ENCODE peak calls at places on chromosomes 3 and 15, in four cellular contexts. Z is HL-60, V is GM23338, X is GM12878. L is an unnamed sample.

GRCh38 chr3:126452213-126452612 is 23.5 kb downstream of the ZXDC start:
- DNase-seq in V (no peak), Z (no peak), X (no peak), L (no peak)

GRCh38 chr3:184556502-184557347 is 4.9 kb upstream of the EPHB3 start:
- DNase-seq in V (no peak), Z (no peak), X (no peak), L (no peak)

GRCh38 chr15:50181983-50182232 is at the start of gene SLC27A2:
- DNase-seq in X (no peak), V (peak; percentile 85), Z (no peak), L (peak; percentile 54)

GRCh38 chr15:25175033-25175788 is 220.4 kb downstream of the SNRPN start:
- DNase-seq in V (no peak), X (no peak), Z (no peak), L (peak; percentile 7)

GRCh38 chr3:33636125-33636855 is 81.8 kb downstream of the CLASP2 start:
- DNase-seq in Z (peak; percentile 30), V (peak; percentile 86), X (no peak), L (no peak)

GRCh38 chr3:194225988-194226663 is 90.2 kb downstream of the HES1 start:
- DNase-seq in X (no peak), Z (no peak), V (no peak), L (no peak)

GRCh38 chr3:73502609-73503560 is 121.9 kb downstream of the PDZRN3 start:
- DNase-seq in X (peak; percentile 57), V (peak; percentile 86), Z (peak; percentile 56), L (peak; percentile 47)

GRCh38 chr3:62696011-62696410 is 179.2 kb downstream of the CADPS start:
- DNase-seq in Z (no peak), X (no peak), V (no peak), L (no peak)

GRCh38 chr15:92882697-92883642 is 17.2 kb upstream of the CHD2 start:
- DNase-seq in Z (no peak), V (no peak), X (no peak), L (no peak)

GRCh38 chr15:77546870-77547269 is 85.8 kb downstream of the LINGO1 start:
- DNase-seq in V (no peak), X (no peak), Z (no peak), L (no peak)

GRCh38 chr3:114242947-114243346 is 5.6 kb upstream of the ZNF80 start:
- DNase-seq in V (no peak), X (peak; percentile 41), Z (no peak), L (no peak)
- H3K27ac ChIP-seq in V (no peak overlapping the region), X (no peak overlapping the region), Z (no peak overlapping the region), L (no peak overlapping the region)

DNA sequence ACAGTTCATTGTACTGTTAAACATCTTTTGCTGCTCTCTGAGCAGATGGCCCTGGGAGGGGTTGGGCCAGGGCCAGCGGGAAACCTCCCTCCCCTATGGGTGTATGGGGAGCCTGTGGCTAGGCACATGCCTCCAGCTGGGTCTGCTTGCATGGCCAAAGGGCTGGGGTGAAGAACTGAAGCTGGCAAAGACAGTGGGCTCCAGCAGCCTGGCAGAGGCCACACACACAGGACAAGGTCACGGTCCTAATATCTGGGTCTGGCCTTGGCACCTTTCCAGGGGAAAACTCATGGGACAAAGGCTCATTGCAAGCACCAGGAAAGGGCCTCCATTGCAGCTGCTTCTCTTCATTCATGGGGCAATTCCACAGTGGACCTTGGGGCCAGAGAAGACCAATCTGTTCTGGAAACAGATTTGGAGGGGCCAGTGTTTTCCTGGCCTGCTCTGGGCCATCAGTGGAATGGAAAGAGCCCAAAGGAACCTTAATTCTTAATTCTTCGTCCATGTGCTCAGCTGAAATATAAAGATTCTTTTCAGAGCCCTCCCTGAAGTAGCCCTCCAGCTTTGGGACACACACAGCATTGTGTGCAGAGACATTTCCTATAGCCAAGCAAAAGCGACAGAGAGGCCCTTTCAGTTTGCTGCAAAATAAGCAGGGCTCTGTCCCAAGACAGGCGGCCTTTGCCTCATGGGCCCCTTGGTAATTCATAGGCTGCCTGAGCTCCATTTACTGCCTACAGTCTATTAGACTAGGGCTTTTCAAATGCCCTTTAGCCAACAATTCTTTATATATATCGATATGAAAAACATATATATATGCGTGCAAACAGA is 11.3 kb upstream of the LIMD1 start:
- DNase-seq in V (no peak), X (no peak), Z (no peak), L (peak; percentile 65)
- TF ChIP-seq POLR2AphosphoS5 in V (no peak), X (no peak), Z (no peak), L (no peak)

DNA sequence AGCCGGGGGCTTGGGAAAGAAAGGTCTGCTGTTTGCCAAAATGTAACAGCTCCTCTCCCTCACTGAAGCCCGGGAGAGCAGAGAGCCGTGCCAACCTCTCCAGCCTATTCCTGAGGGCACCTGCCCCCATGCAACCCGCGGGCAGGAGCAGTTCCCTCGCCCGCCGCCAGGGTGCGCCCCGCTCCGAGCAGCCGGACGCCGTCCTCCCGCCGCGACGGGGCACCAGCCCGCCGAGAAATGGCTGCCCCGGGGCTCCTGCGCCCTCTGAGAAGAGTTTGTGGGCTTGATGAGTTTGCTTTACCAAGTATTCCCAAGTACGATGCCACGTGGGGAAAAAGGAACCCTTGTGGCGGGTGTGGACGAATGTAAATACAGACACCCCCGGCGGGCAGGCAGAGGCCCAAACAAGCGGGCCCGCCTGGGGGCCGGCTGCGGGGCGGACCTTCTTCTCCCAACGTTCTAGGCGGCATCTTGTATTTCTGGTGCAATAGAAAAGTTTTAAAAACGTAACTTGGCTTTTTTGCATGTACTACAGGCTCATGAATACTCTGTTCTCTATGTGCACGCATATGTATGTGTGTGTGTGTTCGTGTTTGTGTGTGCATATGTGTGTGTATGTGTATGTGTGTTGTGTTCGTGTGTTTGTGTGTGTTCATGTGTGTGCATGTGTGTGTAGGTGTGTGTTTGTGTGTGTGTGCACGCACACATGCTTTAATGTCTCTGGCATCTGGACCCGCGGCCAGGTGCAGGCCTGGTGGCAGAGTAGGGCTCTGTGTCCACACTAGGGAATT is 162.9 kb downstream of the CHSY1 start:
- DNase-seq in Z (peak; percentile 74), X (no peak), V (peak; percentile 75), L (peak; percentile 98)
- H3K27ac ChIP-seq in Z (peak overlapping the region; percentile 34), X (no peak overlapping the region), V (no peak overlapping the region), L (no peak overlapping the region)

GRCh38 chr15:51450001-51450400 is 108.5 kb downstream of the GLDN start:
- DNase-seq in X (no peak), Z (no peak), V (no peak), L (no peak)
- TF ChIP-seq POLR2AphosphoS5 in X (no peak), Z (no peak), V (no peak), L (no peak)

DNA sequence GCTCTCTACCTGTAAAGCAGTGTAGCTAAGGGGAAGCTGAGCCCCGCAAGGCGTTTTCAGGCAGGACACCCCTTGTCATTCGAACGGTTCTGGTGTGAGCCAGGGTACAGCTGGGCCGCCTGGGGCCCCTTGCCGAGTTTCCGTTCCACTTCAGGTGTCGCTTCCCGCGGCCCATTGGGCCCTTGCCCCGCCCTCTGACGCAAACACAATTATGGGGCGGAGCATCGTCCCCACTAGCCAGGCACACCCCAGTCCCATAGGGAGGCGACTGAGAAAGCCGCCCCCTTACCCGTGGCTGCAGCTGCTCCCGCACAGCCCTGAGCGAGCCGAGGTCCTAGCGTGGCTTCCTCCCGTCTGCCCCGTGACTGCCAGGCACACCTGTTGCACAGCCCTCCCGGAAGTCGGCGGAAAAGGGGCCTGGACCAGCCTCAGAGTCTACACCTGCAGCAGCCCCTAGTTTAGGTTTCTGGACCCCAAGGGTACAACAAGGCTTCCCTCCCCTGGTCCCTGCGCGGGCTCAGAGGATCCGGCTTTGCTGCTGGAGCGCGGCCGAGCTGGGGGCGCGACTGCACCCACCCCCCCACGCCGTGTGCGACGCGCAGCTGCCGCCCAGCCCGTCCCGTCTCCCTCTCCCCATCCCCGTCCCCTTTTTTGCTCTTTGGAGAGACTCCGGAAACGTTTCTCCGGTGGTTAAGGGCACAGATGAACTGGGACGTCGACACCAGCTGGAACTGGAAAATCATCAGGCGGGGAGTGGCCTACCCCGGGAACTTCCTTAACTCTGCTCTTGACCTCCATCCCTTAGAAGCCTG is at the start of gene PLSCR2:
- DNase-seq in Z (no peak), X (peak; percentile 8), V (peak; percentile 91), L (peak; percentile 84)
- H3K27ac ChIP-seq in Z (no peak within 1 kb of the TSS), X (no peak within 1 kb of the TSS), V (peak within 1 kb of the TSS; percentile 89), L (peak within 1 kb of the TSS; percentile 85)

DNA sequence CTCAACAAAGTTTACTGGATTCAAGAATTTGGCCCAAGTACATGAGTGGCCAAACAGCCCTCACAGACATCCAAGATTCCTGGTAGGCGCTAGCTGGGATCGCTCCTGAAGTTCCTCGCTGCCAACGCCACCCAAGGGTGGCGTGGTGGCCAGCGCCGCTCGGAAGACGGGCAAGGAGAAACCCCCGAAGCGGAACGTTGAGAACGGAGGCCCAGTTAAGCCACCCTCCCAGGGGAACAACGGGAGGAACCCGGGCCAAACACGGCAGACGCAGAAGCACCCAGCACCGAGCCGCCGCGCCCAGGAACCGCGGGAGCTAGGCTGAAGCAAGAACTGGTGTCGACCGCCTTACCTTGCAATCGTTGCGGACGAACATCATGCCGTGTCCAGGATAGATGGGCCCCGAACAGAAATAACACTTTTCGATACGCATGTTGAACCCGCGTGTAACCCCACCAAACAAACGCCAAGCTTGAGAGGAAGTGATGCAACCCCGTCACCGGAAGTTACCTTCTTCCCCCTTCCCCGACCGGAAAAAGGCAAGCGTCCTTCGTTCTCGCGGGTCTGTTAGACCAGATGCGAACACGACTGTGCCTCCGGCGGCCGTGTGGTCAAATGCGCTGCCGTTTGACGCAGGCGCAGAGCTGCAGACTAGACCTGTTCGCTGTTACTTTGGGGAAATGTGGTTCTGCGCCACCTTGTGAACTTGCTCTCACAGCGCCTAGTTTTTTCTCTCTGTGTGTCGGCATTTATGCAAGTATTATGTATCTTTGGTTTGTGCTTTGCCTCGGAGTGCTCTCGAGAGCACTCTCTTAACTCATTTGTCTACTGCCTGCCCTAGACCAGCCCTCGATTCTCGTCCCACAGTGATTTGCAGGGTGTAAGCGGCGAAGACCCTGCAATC is at the start of gene RSL24D1:
- DNase-seq in Z (peak; percentile 99), V (peak; percentile 98), X (peak; percentile 97), L (peak; percentile 99)
- TF ChIP-seq POLR2AphosphoS5 in Z (peak; percentile 86), V (peak; percentile 87), X (peak; percentile 96), L (peak; percentile 96)

DNA sequence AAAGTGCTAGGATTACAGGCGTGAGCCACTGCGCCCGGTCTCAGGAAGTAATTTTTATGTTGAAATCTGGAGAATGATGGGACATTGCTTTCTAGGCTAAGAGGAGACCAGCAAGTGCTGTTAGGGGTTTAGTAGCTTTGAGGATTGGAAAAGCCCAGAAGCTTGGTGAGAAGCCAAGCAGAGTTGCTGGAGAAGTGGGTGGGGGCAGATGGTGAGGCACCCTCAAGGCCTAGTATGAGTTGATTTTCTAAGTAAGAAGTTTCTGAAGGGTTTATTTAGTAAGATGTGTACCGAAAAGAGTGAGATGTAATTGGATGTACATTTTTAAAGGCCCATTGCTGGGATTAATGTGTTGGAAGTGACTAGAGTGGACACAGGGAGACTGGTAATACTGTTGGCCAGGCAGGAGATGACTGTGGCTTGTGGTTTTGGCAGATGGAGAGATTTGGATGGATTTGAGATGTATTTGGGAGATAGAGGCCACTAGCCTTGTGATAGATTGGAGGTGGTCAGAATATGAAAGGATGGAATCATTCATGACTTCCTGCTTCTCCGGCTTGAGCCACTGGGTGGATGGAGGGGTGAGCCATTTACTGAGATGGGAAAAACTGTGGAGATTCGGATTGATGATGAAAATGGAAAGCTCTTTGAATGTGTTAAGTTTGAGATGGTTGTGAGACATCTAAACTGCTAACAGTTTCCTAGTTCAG is 2.3 kb downstream of the LRRC28 start:
- DNase-seq in X (no peak), V (no peak), Z (no peak), L (no peak)
- H3K27ac ChIP-seq in X (peak overlapping the region; percentile 14), V (no peak overlapping the region), Z (no peak overlapping the region), L (no peak overlapping the region)